ENCODE peak calls at places on chromosomes 13 and 19, in four cellular contexts. N, Q, H and V are unnamed samples.

GRCh38 chr13:29935309-29935981 is 85.0 kb upstream of the UBL3 start:
- DNase-seq in N (peak; percentile 63), Q (no peak), H (no peak), V (no peak)

GRCh38 chr13:78024996-78025395 is 106.4 kb upstream of the EDNRB start:
- DNase-seq in H (no peak), Q (no peak), N (no peak), V (no peak)

GRCh38 chr13:45995245-45995644 is 57.3 kb downstream of the ZC3H13 start:
- DNase-seq in N (no peak), Q (no peak), H (no peak), V (no peak)

GRCh38 chr19:16376649-16377048 is 52.0 kb downstream of the KLF2 start:
- DNase-seq in Q (peak; percentile 19), N (peak; percentile 44), H (peak; percentile 85), V (no peak)

GRCh38 chr13:110607675-110608224 is 7.6 kb upstream of the NAXD start:
- DNase-seq in N (no peak), H (no peak), Q (no peak), V (no peak)

GRCh38 chr13:24050796-24051715 is 109.5 kb upstream of the SPATA13 start:
- DNase-seq in H (peak; percentile 64), Q (peak; percentile 34), N (no peak), V (no peak)

GRCh38 chr13:107827840-107828549 is 387.3 kb downstream of the LIG4 start:
- DNase-seq in Q (no peak), N (no peak), H (no peak), V (no peak)

GRCh38 chr13:20570540-20570939 is 3.6 kb downstream of the IFT88 start:
- DNase-seq in Q (no peak), H (no peak), N (no peak), V (no peak)

GRCh38 chr13:77509221-77509620 is 26.3 kb upstream of the SCEL start:
- DNase-seq in H (no peak), N (no peak), Q (peak; percentile 96), V (no peak)

GRCh38 chr13:59480398-59480797 is 683.3 kb downstream of the DIAPH3 start:
- DNase-seq in H (no peak), N (no peak), Q (peak; percentile 80), V (no peak)

GRCh38 chr19:5956728-5957127 is 21.2 kb downstream of the RANBP3 start:
- DNase-seq in Q (no peak), H (no peak), N (peak; percentile 30), V (peak; percentile 37)

GRCh38 chr19:5954293-5954692 is 23.6 kb downstream of the RANBP3 start:
- DNase-seq in N (no peak), H (no peak), Q (no peak), V (no peak)

GRCh38 chr19:5956323-5956722 is 21.6 kb downstream of the RANBP3 start:
- DNase-seq in Q (no peak), H (no peak), N (no peak), V (no peak)

GRCh38 chr19:5957132-5957531 is 20.8 kb downstream of the RANBP3 start:
- DNase-seq in H (no peak), Q (no peak), N (peak; percentile 36), V (peak; percentile 32)

DNA sequence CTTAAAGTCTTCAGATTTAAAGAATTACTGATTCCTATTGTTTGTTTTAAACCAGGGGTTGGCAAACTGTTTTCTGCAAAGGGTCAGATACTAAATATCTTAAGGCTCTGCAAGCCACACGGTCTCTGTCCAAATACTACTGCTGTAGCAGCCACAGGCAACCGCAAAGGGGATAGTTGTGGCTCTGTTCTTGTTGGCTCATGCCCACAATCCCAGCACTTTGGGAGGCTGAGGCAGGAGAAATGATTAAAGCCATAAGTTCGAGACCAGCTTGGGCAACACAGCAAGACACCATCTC is 22.4 kb downstream of the RANBP3 start:
- DNase-seq in N (peak; percentile 20), H (no peak), Q (no peak), V (no peak)
- H3K27ac ChIP-seq in N (no peak overlapping the region), H (no peak overlapping the region), Q (peak overlapping the region; percentile 7), V (no peak overlapping the region)

GRCh38 chr19:55442372-55443044 is 592 bp downstream of the SHISA7 start:
- DNase-seq in Q (no peak), H (peak; percentile 79), N (no peak), V (no peak)

GRCh38 chr19:55443824-55444719 is 972 bp upstream of the SHISA7 start:
- DNase-seq in Q (no peak), H (no peak), N (no peak), V (no peak)

GRCh38 chr19:55446060-55446459 is 3.0 kb upstream of the SHISA7 start:
- DNase-seq in N (no peak), Q (no peak), H (no peak), V (no peak)

GRCh38 chr19:55443045-55443823 is at the start of gene SHISA7:
- DNase-seq in N (no peak), Q (peak; percentile 46), H (no peak), V (no peak)

DNA sequence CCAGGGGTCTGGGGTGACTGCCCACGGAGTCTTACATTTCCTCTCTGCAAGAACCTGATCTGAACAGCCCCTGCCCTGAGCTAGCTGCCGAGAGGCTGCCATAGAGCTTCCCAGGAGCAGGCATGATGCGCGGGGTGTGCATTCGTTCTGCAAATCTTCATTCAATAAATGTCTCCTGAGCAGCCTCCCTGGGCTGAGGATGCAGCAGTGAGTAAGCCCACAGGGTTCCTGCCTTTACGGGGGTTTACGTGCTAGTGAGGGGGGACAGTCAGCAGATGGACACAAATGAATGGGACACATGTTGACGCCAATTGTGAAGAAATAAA is 1.6 kb upstream of the SHISA7 start:
- DNase-seq in N (no peak), Q (no peak), H (no peak), V (no peak)
- H3K27me3 ChIP-seq in N (no peaks in the 10 kb centered on the region), Q (peaks cover 54% of the 10 kb centered on the region), H (peaks cover 100% of the 10 kb centered on the region), V (no peaks in the 10 kb centered on the region)

GRCh38 chr13:33679658-33680012 is 138.3 kb upstream of the RFC3 start:
- DNase-seq in H (no peak), N (no peak), Q (no peak), V (no peak)
- H3K27ac ChIP-seq in H (peak overlapping the region; percentile 22), N (no peak overlapping the region), Q (no peak overlapping the region), V (no peak overlapping the region)

GRCh38 chr13:112205990-112206389 is 139.0 kb downstream of the SOX1 start:
- DNase-seq in H (no peak), Q (no peak), N (no peak), V (no peak)

GRCh38 chr13:112209266-112209665 is 142.3 kb downstream of the SOX1 start:
- DNase-seq in Q (no peak), N (no peak), H (no peak), V (no peak)

GRCh38 chr13:112204881-112205327 is 138.0 kb downstream of the SOX1 start:
- DNase-seq in H (peak; percentile 90), N (no peak), Q (no peak), V (no peak)

GRCh38 chr13:112208656-112209055 is 141.7 kb downstream of the SOX1 start:
- DNase-seq in Q (no peak), H (no peak), N (no peak), V (no peak)

GRCh38 chr13:112207124-112207523 is 140.2 kb downstream of the SOX1 start:
- DNase-seq in H (no peak), Q (no peak), N (no peak), V (no peak)
- H3K27me3 ChIP-seq in H (peaks cover 63% of the 10 kb centered on the region), Q (peaks cover 42% of the 10 kb centered on the region), N (no peaks in the 10 kb centered on the region), V (no peaks in the 10 kb centered on the region)

GRCh38 chr13:35722438-35723060 is 246.1 kb upstream of the MAB21L1 start:
- DNase-seq in Q (no peak), N (no peak), H (peak; percentile 23), V (peak; percentile 56)
- H3K27ac ChIP-seq in Q (no peak overlapping the region), N (no peak overlapping the region), H (no peak overlapping the region), V (peak overlapping the region; percentile 78)